ENCODE peak calls at places on chromosomes 1 and 21, in five cellular contexts. P, C, S, G and Z are unnamed samples.

GRCh38 chr1:28553229-28553930 is 495 bp downstream of the TRNAU1AP start:
- DNase-seq in P (no peak), C (peak; percentile 49), S (peak; percentile 51), G (no peak), Z (peak; percentile 58)

GRCh38 chr21:30329203-30329868 is 8.2 kb downstream of the KRTAP27-1 start:
- DNase-seq in P (no peak), C (no peak), S (no peak), G (no peak), Z (no peak)

GRCh38 chr1:235822685-235823084 is 44.0 kb downstream of the LYST start:
- DNase-seq in P (no peak), C (no peak), S (peak; percentile 27), G (no peak), Z (no peak)

GRCh38 chr1:92774407-92774806 is 10.5 kb downstream of the EVI5 start:
- DNase-seq in P (no peak), C (peak; percentile 32), S (no peak), G (no peak), Z (no peak)

GRCh38 chr21:45550552-45551210 is 8.4 kb upstream of the SLC19A1 start:
- DNase-seq in P (no peak), C (peak; percentile 35), S (no peak), G (no peak), Z (no peak)

GRCh38 chr1:1135339-1136111 is 19.6 kb upstream of the C1orf159 start:
- DNase-seq in P (no peak), C (peak; percentile 69), S (no peak), G (no peak), Z (no peak)

GRCh38 chr21:37580690-37581089 is 214.1 kb downstream of the DYRK1A start:
- DNase-seq in P (no peak), C (no peak), S (no peak), G (no peak), Z (no peak)

GRCh38 chr1:164902491-164902890 is 343.5 kb downstream of the PBX1 start:
- DNase-seq in P (no peak), C (no peak), S (no peak), G (no peak), Z (no peak)

GRCh38 chr1:166703141-166703540 is 136.1 kb upstream of the POGK start:
- DNase-seq in P (no peak), C (peak; percentile 13), S (no peak), G (no peak), Z (no peak)

GRCh38 chr1:107689733-107690132 is 275.2 kb downstream of the VAV3 start:
- DNase-seq in P (no peak), C (peak; percentile 13), S (no peak), G (no peak), Z (no peak)

GRCh38 chr1:42089246-42089645 is 64.0 kb upstream of the GUCA2B start:
- DNase-seq in P (no peak), C (no peak), S (no peak), G (no peak), Z (no peak)

GRCh38 chr1:81584398-81584797 is 216.3 kb upstream of the ADGRL2 start:
- DNase-seq in P (no peak), C (no peak), S (peak; percentile 52), G (no peak), Z (peak; percentile 22)

GRCh38 chr1:34060901-34061415 is 104.1 kb downstream of the CSMD2 start:
- DNase-seq in P (no peak), C (no peak), S (no peak), G (no peak), Z (no peak)

GRCh38 chr1:221517961-221518360 is 223.9 kb downstream of the DUSP10 start:
- DNase-seq in P (no peak), C (no peak), S (no peak), G (no peak), Z (peak; percentile 20)

GRCh38 chr1:80534606-80535360 is 1266.0 kb upstream of the ADGRL2 start:
- DNase-seq in P (no peak), C (no peak), S (peak; percentile 46), G (no peak), Z (peak; percentile 43)

GRCh38 chr1:65235867-65236805 is 73.2 kb upstream of the DNAJC6 start:
- DNase-seq in P (no peak), C (peak; percentile 69), S (peak; percentile 37), G (peak; percentile 39), Z (peak; percentile 67)

GRCh38 chr1:181324797-181325616 is 158.3 kb upstream of the CACNA1E start:
- DNase-seq in P (no peak), C (peak; percentile 54), S (no peak), G (no peak), Z (no peak)

GRCh38 chr1:150061632-150062101 is 5.9 kb upstream of the VPS45 start:
- DNase-seq in P (no peak), C (no peak), S (peak; percentile 97), G (no peak), Z (peak; percentile 82)

GRCh38 chr1:15146142-15146541 is 7.4 kb upstream of the TMEM51 start:
- DNase-seq in P (no peak), C (no peak), S (no peak), G (no peak), Z (no peak)

GRCh38 chr1:98991127-98992003 is 13.3 kb downstream of the PLPPR5 start:
- DNase-seq in P (no peak), C (peak; percentile 78), S (peak; percentile 93), G (no peak), Z (peak; percentile 84)

GRCh38 chr1:161258439-161259386 is at the start of gene PCP4L1:
- DNase-seq in P (peak; percentile 68), C (peak; percentile 94), S (peak; percentile 33), G (peak; percentile 73), Z (peak; percentile 45)

GRCh38 chr1:43439121-43439581 is 14.6 kb downstream of the HYI start:
- DNase-seq in P (no peak), C (no peak), S (no peak), G (no peak), Z (no peak)

GRCh38 chr1:25770541-25771245 is 29.3 kb upstream of the SELENON start:
- DNase-seq in P (no peak), C (no peak), S (no peak), G (no peak), Z (peak; percentile 53)

GRCh38 chr1:236622407-236622806 is 18.1 kb upstream of the HEATR1 start:
- DNase-seq in P (no peak), C (no peak), S (no peak), G (no peak), Z (no peak)

GRCh38 chr21:44869860-44870747 is 3.4 kb downstream of the PTTG1IP start:
- DNase-seq in P (no peak), C (peak; percentile 94), S (peak; percentile 96), G (no peak), Z (peak; percentile 97)

GRCh38 chr1:52348704-52349301 is 17.2 kb downstream of the CC2D1B start:
- DNase-seq in P (peak; percentile 51), C (peak; percentile 75), S (peak; percentile 44), G (no peak), Z (peak; percentile 61)
- H2BK15ac ChIP-seq in P (peak overlapping the region; percentile 21), C (no peak overlapping the region), S (no peak overlapping the region), G (no peak overlapping the region), Z (no peak overlapping the region)

GRCh38 chr1:3673381-3674099 is 21.2 kb downstream of the TP73 start:
- DNase-seq in P (no peak), C (no peak), S (no peak), G (no peak), Z (no peak)
- H3K4me3 ChIP-seq in P (no peak overlapping the region), C (no peak overlapping the region), S (no peak overlapping the region), G (no peak overlapping the region), Z (no peak overlapping the region)

GRCh38 chr1:151435174-151435573 is 24.1 kb downstream of the POGZ start:
- DNase-seq in P (no peak), C (no peak), S (peak; percentile 20), G (no peak), Z (no peak)
- H3K4me1 ChIP-seq in P (no peaks in the 10 kb centered on the region), C (no peaks in the 10 kb centered on the region), S (peaks cover 10% of the 10 kb centered on the region), G (no peaks in the 10 kb centered on the region), Z (peaks cover 3% of the 10 kb centered on the region)

DNA sequence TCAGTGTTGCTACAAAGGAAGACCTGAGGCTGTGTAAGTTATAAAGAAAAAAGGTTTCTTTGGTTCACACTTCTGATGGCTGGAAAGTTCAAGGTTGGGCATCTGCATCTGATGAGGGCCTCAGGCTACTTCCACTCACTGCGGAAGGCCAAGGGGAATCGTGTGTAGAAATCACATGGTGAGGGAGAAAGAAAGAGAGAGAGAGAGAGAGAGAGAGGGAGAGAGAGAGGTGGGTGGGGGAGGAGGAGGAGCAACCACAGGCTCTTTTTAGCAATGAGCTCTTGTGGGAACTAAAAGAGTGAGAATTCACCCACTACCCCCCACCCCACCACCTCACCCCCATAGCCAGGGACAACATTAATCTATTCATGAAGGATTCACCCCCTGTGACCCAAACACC is 59.9 kb downstream of the CLSTN1 start:
- DNase-seq in P (no peak), C (no peak), S (no peak), G (no peak), Z (no peak)
- H2BK15ac ChIP-seq in P (no peak overlapping the region), C (no peak overlapping the region), S (no peak overlapping the region), G (no peak overlapping the region), Z (no peak overlapping the region)